ENCODE peak calls at places on chromosomes 7 and 10, in nine cellular contexts. E is sigmoid colon, W is GM12878, T is suprapubic skin, N is adrenal gland, Y is tibial nerve, X is heart left ventricle, V is ovary, S is Peyer's patch. G is an unnamed sample.
A peak's percentile ranks its signal among the peaks of the same experiment; 100 is the strongest.

GRCh38 chr7:133207687-133208086 is 45.2 kb upstream of the EXOC4 start:
- DNase-seq in E (no peak), W (no peak), T (no peak), N (no peak), Y (no peak), X (no peak), V (no peak), S (no peak), G (no peak)

GRCh38 chr7:128076831-128077271 is 45.6 kb upstream of the LRRC4 start:
- DNase-seq in E (peak; percentile 85), W (no peak), T (no peak), N (peak; percentile 59), Y (peak; percentile 29), X (peak; percentile 36), V (peak; percentile 61), S (no peak), G (no peak)

GRCh38 chr7:2010101-2010500 is 222.6 kb downstream of the MAD1L1 start:
- DNase-seq in E (no peak), W (no peak), T (peak; percentile 43), N (peak; percentile 2), Y (no peak), X (peak; percentile 26), V (no peak), S (no peak), G (no peak)

GRCh38 chr7:29442146-29442545 is 121.5 kb upstream of the PRR15 start:
- DNase-seq in E (no peak), W (no peak), T (no peak), N (no peak), Y (no peak), X (no peak), V (no peak), S (no peak), G (no peak)

GRCh38 chr10:20303453-20304152 is 487.4 kb downstream of the PLXDC2 start:
- DNase-seq in E (no peak), W (no peak), T (no peak), N (no peak), Y (no peak), X (no peak), V (no peak), S (no peak), G (no peak)

GRCh38 chr10:98963608-98964007 is 272.0 kb downstream of the HPSE2 start:
- DNase-seq in E (no peak), W (no peak), T (no peak), N (no peak), Y (no peak), X (no peak), V (no peak), S (no peak), G (no peak)

GRCh38 chr7:127754457-127754856 is 102.5 kb downstream of the SND1 start:
- DNase-seq in E (no peak), W (no peak), T (no peak), N (no peak), Y (peak; percentile 20), X (no peak), V (no peak), S (no peak), G (no peak)

GRCh38 chr10:43648392-43649148 is at the start of gene ZNF32:
- DNase-seq in E (peak; percentile 89), W (no peak), T (peak; percentile 86), N (peak; percentile 86), Y (peak; percentile 68), X (peak; percentile 87), V (peak; percentile 87), S (peak; percentile 74), G (peak; percentile 70)

GRCh38 chr10:116271593-116272496 is 1.2 kb downstream of the GFRA1 start:
- DNase-seq in E (peak; percentile 69), W (no peak), T (no peak), N (no peak), Y (no peak), X (no peak), V (peak; percentile 19), S (no peak), G (peak; percentile 85)

GRCh38 chr10:116274141-116274861 is 1.3 kb upstream of the GFRA1 start:
- DNase-seq in E (no peak), W (no peak), T (peak; percentile 84), N (no peak), Y (no peak), X (no peak), V (peak; percentile 31), S (no peak), G (peak; percentile 89)

GRCh38 chr10:116270691-116271592 is 2.1 kb downstream of the GFRA1 start:
- DNase-seq in E (peak; percentile 82), W (no peak), T (no peak), N (no peak), Y (no peak), X (no peak), V (peak; percentile 26), S (no peak), G (no peak)

GRCh38 chr10:116269612-116270011 is 3.4 kb downstream of the GFRA1 start:
- DNase-seq in E (no peak), W (no peak), T (no peak), N (no peak), Y (no peak), X (no peak), V (no peak), S (no peak), G (no peak)

DNA sequence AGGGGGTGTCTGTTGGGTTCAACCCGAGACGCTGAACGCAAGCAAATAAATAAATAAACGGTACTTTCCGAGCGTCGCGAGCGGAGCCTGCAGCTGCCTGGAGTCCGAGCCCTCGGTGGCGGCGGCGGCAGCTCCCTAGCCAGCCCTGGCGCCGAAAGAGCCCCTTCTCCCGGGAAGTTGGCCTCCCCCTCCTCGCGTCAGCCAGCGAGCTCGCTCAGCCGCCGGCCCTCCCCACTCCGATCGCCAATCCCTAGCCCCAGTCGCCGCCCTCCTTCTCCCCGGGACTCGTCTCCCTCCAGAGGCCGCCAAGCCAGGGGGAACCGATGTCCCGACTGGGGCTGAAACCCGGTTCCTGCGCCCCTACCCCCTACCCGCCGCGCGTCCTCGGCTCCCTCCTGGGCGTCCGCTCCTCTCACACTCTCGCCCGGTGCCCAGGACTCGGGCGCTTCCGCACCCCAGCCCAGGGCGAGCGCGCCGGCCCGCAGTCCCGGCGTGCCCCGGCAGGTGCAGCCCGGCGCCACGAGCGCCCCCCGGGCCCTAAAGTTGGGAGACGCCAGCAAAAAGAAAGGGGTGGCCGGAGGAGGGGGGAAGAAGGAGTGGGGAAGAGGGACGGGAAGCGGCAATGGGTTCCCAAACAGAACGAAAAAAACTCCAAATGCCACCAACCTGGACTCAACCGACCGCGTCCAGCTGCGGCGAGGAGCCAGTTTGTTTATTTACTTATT is at the start of gene GFRA1:
- DNase-seq in E (peak; percentile 74), W (no peak), T (no peak), N (no peak), Y (no peak), X (no peak), V (peak; percentile 36), S (no peak), G (peak; percentile 88)
- TF ChIP-seq POLR2A in E (no peak), W (no peak), T (no peak), N (no peak), Y (no peak), X (no peak), V (no peak), S (no peak), G (no peak)

GRCh38 chr7:78037603-78038002 is 239.0 kb downstream of the PHTF2 start:
- DNase-seq in E (no peak), W (no peak), T (no peak), N (no peak), Y (no peak), X (no peak), V (no peak), S (no peak), G (no peak)
- TF ChIP-seq POLR2A in E (no peak), W (no peak), T (no peak), N (no peak), Y (no peak), X (no peak), V (no peak), S (no peak), G (no peak)

GRCh38 chr10:101818119-101818957 is at the start of gene OGA:
- DNase-seq in E (peak; percentile 100), W (peak; percentile 100), T (peak; percentile 99), N (peak; percentile 99), Y (peak; percentile 94), X (peak; percentile 99), V (peak; percentile 97), S (peak; percentile 97), G (peak; percentile 100)

GRCh38 chr10:101818958-101819633 is 852 bp upstream of the OGA start:
- DNase-seq in E (no peak), W (no peak), T (no peak), N (no peak), Y (no peak), X (peak; percentile 42), V (no peak), S (no peak), G (no peak)

GRCh38 chr10:101816375-101816773 is 1.9 kb downstream of the OGA start:
- DNase-seq in E (no peak), W (no peak), T (no peak), N (no peak), Y (no peak), X (no peak), V (no peak), S (no peak), G (no peak)

GRCh38 chr10:101816913-101817541 is 1.2 kb downstream of the OGA start:
- DNase-seq in E (no peak), W (no peak), T (no peak), N (no peak), Y (no peak), X (no peak), V (no peak), S (no peak), G (no peak)

GRCh38 chr10:101817542-101818118 is 614 bp downstream of the OGA start:
- DNase-seq in E (peak; percentile 97), W (no peak), T (peak; percentile 94), N (peak; percentile 88), Y (peak; percentile 91), X (peak; percentile 90), V (peak; percentile 86), S (no peak), G (peak; percentile 95)
- TF ChIP-seq POLR2A in E (peak; percentile 74), W (peak; percentile 15), T (no peak), N (no peak), Y (peak; percentile 41), X (no peak), V (no peak), S (peak; percentile 29), G (no peak)

GRCh38 chr10:119770928-119771327 is 45.1 kb downstream of the INPP5F start:
- DNase-seq in E (no peak), W (no peak), T (no peak), N (no peak), Y (no peak), X (no peak), V (no peak), S (no peak), G (no peak)

GRCh38 chr10:119768455-119769094 is 42.7 kb downstream of the INPP5F start:
- DNase-seq in E (no peak), W (no peak), T (no peak), N (no peak), Y (no peak), X (no peak), V (no peak), S (no peak), G (no peak)

GRCh38 chr10:119772347-119772746 is 46.5 kb downstream of the INPP5F start:
- DNase-seq in E (no peak), W (no peak), T (no peak), N (no peak), Y (no peak), X (no peak), V (no peak), S (no peak), G (no peak)

GRCh38 chr10:119775529-119775928 is 49.7 kb downstream of the INPP5F start:
- DNase-seq in E (no peak), W (no peak), T (no peak), N (no peak), Y (no peak), X (no peak), V (no peak), S (no peak), G (no peak)

GRCh38 chr10:119769886-119770285 is 44.0 kb downstream of the INPP5F start:
- DNase-seq in E (no peak), W (no peak), T (no peak), N (no peak), Y (no peak), X (no peak), V (no peak), S (no peak), G (no peak)
- TF ChIP-seq POLR2A in E (no peak), W (no peak), T (no peak), N (no peak), Y (no peak), X (no peak), V (no peak), S (no peak), G (no peak)

G was measured in lower leg skin.